ENCODE peak calls at places on chromosomes 7 and 10, in seven cellular contexts. H is aorta; V is esophagus squamous epithelium; Y is heart left ventricle; B is psoas muscle; O is H1; E is CD4-positive, alpha-beta memory T cell. C is an unnamed sample.

GRCh38 chr10:89414146-89414878 is at the start of gene IFIT5:
- DNase-seq in H (peak), V (no peak), Y (peak), B (peak), O (no peak), E (peak), C (peak)

GRCh38 chr10:33571616-33572015 is 237.1 kb upstream of the NRP1 start:
- DNase-seq in H (no peak), V (no peak), Y (no peak), B (no peak), O (no peak), E (no peak), C (no peak)

GRCh38 chr7:130037703-130038102 is 13.5 kb downstream of the ZC3HC1 start:
- DNase-seq in H (no peak), V (no peak), Y (no peak), B (no peak), O (no peak), E (no peak), C (no peak)

GRCh38 chr7:113086431-113086888 is at the start of gene GPR85:
- DNase-seq in H (peak), V (no peak), Y (peak), B (peak), O (peak), E (peak), C (peak)

GRCh38 chr10:44935201-44935960 is 24.2 kb upstream of the RASSF4 start:
- DNase-seq in H (peak), V (no peak), Y (peak), B (peak), O (no peak), E (no peak), C (peak)

GRCh38 chr10:112732277-112732891 is 217.7 kb upstream of the TCF7L2 start:
- DNase-seq in H (no peak), V (no peak), Y (no peak), B (no peak), O (no peak), E (no peak), C (no peak)

GRCh38 chr7:157414702-157415096 is 77.9 kb downstream of the DNAJB6 start:
- DNase-seq in H (no peak), V (no peak), Y (no peak), B (no peak), O (no peak), E (no peak), C (no peak)

GRCh38 chr10:118840071-118840775 is 85.5 kb upstream of the CACUL1 start:
- DNase-seq in H (no peak), V (no peak), Y (no peak), B (no peak), O (no peak), E (no peak), C (no peak)

GRCh38 chr7:42714361-42714760 is 197.5 kb downstream of the C7orf25 start:
- DNase-seq in H (no peak), V (no peak), Y (no peak), B (no peak), O (no peak), E (no peak), C (no peak)

GRCh38 chr7:105036217-105037168 is 22.5 kb downstream of the KMT2E start:
- DNase-seq in H (no peak), V (no peak), Y (no peak), B (no peak), O (no peak), E (no peak), C (no peak)

GRCh38 chr10:71431945-71432905 is 35.5 kb downstream of the CDH23 start:
- DNase-seq in H (no peak), V (no peak), Y (no peak), B (no peak), O (no peak), E (no peak), C (no peak)

GRCh38 chr7:99380823-99381663 is 6.5 kb downstream of the ARPC1B start:
- DNase-seq in H (peak), V (peak), Y (no peak), B (no peak), O (no peak), E (peak), C (no peak)

GRCh38 chr7:120272261-120272895 is 597 bp upstream of the KCND2 start:
- DNase-seq in H (no peak), V (no peak), Y (no peak), B (no peak), O (no peak), E (no peak), C (no peak)

GRCh38 chr10:33803248-33803647 is 468.8 kb upstream of the NRP1 start:
- DNase-seq in H (no peak), V (no peak), Y (no peak), B (no peak), O (no peak), E (no peak), C (no peak)

GRCh38 chr10:113853577-113854018 is 284 bp downstream of the DCLRE1A start:
- DNase-seq in H (no peak), V (peak), Y (no peak), B (no peak), O (no peak), E (no peak), C (no peak)

GRCh38 chr10:86868353-86868752 is 89.1 kb downstream of the MMRN2 start:
- DNase-seq in H (no peak), V (no peak), Y (no peak), B (no peak), O (peak), E (no peak), C (peak)

GRCh38 chr7:33854951-33855350 is 50.4 kb upstream of the BMPER start:
- DNase-seq in H (no peak), V (no peak), Y (no peak), B (no peak), O (no peak), E (no peak), C (no peak)

GRCh38 chr7:50349399-50349798 is 44.9 kb downstream of the IKZF1 start:
- DNase-seq in H (no peak), V (no peak), Y (no peak), B (no peak), O (no peak), E (no peak), C (no peak)

GRCh38 chr7:123004931-123005330 is 9.4 kb upstream of the TAS2R16 start:
- DNase-seq in H (no peak), V (no peak), Y (no peak), B (no peak), O (no peak), E (no peak), C (no peak)

GRCh38 chr10:111856631-111857030 is 326.9 kb downstream of the GPAM start:
- DNase-seq in H (no peak), V (no peak), Y (no peak), B (no peak), O (no peak), E (no peak), C (no peak)

GRCh38 chr10:23174075-23174973 is 17.8 kb upstream of the PTF1A start:
- DNase-seq in H (no peak), V (no peak), Y (no peak), B (no peak), O (no peak), E (no peak), C (no peak)
- H3K27ac ChIP-seq in H (no peak), V (no peak), Y (no peak), B (no peak), O (no peak), E (no peak), C (no peak)

GRCh38 chr7:72153132-72153512 is 259.0 kb downstream of the CALN1 start:
- DNase-seq in H (no peak), V (no peak), Y (no peak), B (no peak), O (no peak), E (no peak), C (no peak)
- H3K27ac ChIP-seq in H (no peak), V (no peak), Y (no peak), B (no peak), O (no peak), E (no peak), C (peak)

GRCh38 chr10:88314362-88314761 is 268.8 kb downstream of the RNLS start:
- DNase-seq in H (no peak), V (no peak), Y (no peak), B (no peak), O (no peak), E (no peak), C (no peak)

GRCh38 chr10:88317099-88317498 is 266.0 kb downstream of the RNLS start:
- DNase-seq in H (no peak), V (no peak), Y (no peak), B (no peak), O (no peak), E (no peak), C (no peak)

GRCh38 chr10:88315746-88316145 is 267.4 kb downstream of the RNLS start:
- DNase-seq in H (no peak), V (no peak), Y (no peak), B (no peak), O (no peak), E (no peak), C (no peak)

GRCh38 chr10:88318803-88319202 is 264.3 kb downstream of the RNLS start:
- DNase-seq in H (no peak), V (no peak), Y (no peak), B (no peak), O (no peak), E (no peak), C (no peak)

GRCh38 chr10:88316292-88316861 is 266.7 kb downstream of the RNLS start:
- DNase-seq in H (no peak), V (no peak), Y (no peak), B (no peak), O (no peak), E (no peak), C (no peak)
- H3K27ac ChIP-seq in H (no peak), V (no peak), Y (no peak), B (no peak), O (no peak), E (no peak), C (no peak)

GRCh38 chr7:142927949-142928348 is 5.6 kb downstream of the TRPV5 start:
- DNase-seq in H (no peak), V (no peak), Y (no peak), B (no peak), O (no peak), E (no peak), C (no peak)
- H3K27ac ChIP-seq in H (no peak), V (peak), Y (no peak), B (no peak), O (no peak), E (no peak), C (no peak)

C was measured in substantia nigra.